ENCODE peak calls at places on chromosomes 1 and 21, in six cellular contexts. R is IMR-90, H is A549, N is right lobe of liver, C is HCT116, L is heart left ventricle. O is an unnamed sample.
A peak's percentile ranks its signal among the peaks of the same experiment; 100 is the strongest.

GRCh38 chr1:12745126-12745991 is 641 bp upstream of the CFAP107 start:
- ATAC-seq in R (no peak), H (no peak), N (no peak), C (no peak), L (no peak), O (no peak)

GRCh38 chr1:166084613-166085012 is 82.2 kb downstream of the FAM78B start:
- ATAC-seq in R (no peak), H (no peak), N (no peak), C (no peak), L (no peak), O (no peak)

GRCh38 chr1:231682761-231683160 is 56.2 kb downstream of the DISC1 start:
- ATAC-seq in R (no peak), H (no peak), N (no peak), C (no peak), L (no peak), O (no peak)

GRCh38 chr1:154344977-154345837 is 19.9 kb downstream of the ATP8B2 start:
- ATAC-seq in R (peak; percentile 52), H (no peak), N (no peak), C (peak; percentile 85), L (no peak), O (no peak)

GRCh38 chr1:182616130-182617074 is 12.2 kb upstream of the RGS16 start:
- ATAC-seq in R (no peak), H (peak; percentile 3), N (peak; percentile 76), C (peak; percentile 79), L (peak; percentile 53), O (peak; percentile 57)

GRCh38 chr1:19432943-19433609 is 52.3 kb downstream of the CAPZB start:
- ATAC-seq in R (peak; percentile 5), H (no peak), N (no peak), C (no peak), L (no peak), O (peak; percentile 20)

GRCh38 chr21:37380349-37381323 is 14.1 kb downstream of the DYRK1A start:
- ATAC-seq in R (no peak), H (peak; percentile 54), N (peak; percentile 71), C (no peak), L (peak; percentile 61), O (no peak)

GRCh38 chr1:44059956-44060355 is 28.7 kb upstream of the SLC6A9 start:
- ATAC-seq in R (peak; percentile 37), H (no peak), N (no peak), C (no peak), L (no peak), O (peak; percentile 54)

GRCh38 chr21:17585875-17586450 is 26.7 kb downstream of the BTG3 start:
- ATAC-seq in R (peak; percentile 76), H (no peak), N (peak; percentile 76), C (peak; percentile 63), L (no peak), O (no peak)

GRCh38 chr1:62307516-62308492 is 11.4 kb downstream of the KANK4 start:
- ATAC-seq in R (no peak), H (no peak), N (no peak), C (no peak), L (no peak), O (no peak)

GRCh38 chr1:221543529-221544120 is 198.3 kb downstream of the DUSP10 start:
- ATAC-seq in R (peak; percentile 60), H (no peak), N (peak; percentile 90), C (no peak), L (peak; percentile 13), O (no peak)

GRCh38 chr21:31337991-31338891 is 5.8 kb downstream of the TIAM1 start:
- ATAC-seq in R (no peak), H (no peak), N (no peak), C (no peak), L (no peak), O (no peak)

GRCh38 chr1:59072017-59072947 is 224.6 kb upstream of the FGGY start:
- ATAC-seq in R (no peak), H (no peak), N (no peak), C (no peak), L (peak; percentile 46), O (no peak)

GRCh38 chr21:41565550-41565949 is 57.6 kb upstream of the TMPRSS2 start:
- ATAC-seq in R (no peak), H (no peak), N (no peak), C (no peak), L (no peak), O (no peak)

GRCh38 chr1:55353709-55354620 is 138.8 kb upstream of the USP24 start:
- ATAC-seq in R (no peak), H (no peak), N (no peak), C (no peak), L (no peak), O (peak; percentile 41)

GRCh38 chr1:232982238-232982944 is 32.0 kb downstream of the NTPCR start:
- ATAC-seq in R (peak; percentile 11), H (peak; percentile 45), N (no peak), C (peak; percentile 33), L (no peak), O (no peak)

GRCh38 chr21:26307640-26308039 is 137.1 kb upstream of the APP start:
- ATAC-seq in R (no peak), H (no peak), N (no peak), C (no peak), L (no peak), O (no peak)

GRCh38 chr1:38489844-38490270 is 369.7 kb downstream of the RRAGC start:
- ATAC-seq in R (no peak), H (no peak), N (no peak), C (peak; percentile 99), L (no peak), O (no peak)

GRCh38 chr1:234608720-234609527 is 1.1 kb downstream of the IRF2BP2 start:
- ATAC-seq in R (no peak), H (no peak), N (no peak), C (no peak), L (no peak), O (no peak)

GRCh38 chr1:227869281-227869842 is 53.9 kb downstream of the PRSS38 start:
- ATAC-seq in R (no peak), H (no peak), N (no peak), C (no peak), L (no peak), O (no peak)

GRCh38 chr1:156796340-156797097 is 20.1 kb downstream of the SH2D2A start:
- ATAC-seq in R (no peak), H (peak; percentile 35), N (peak; percentile 28), C (no peak), L (no peak), O (no peak)

GRCh38 chr1:156797212-156797871 is 19.3 kb downstream of the SH2D2A start:
- ATAC-seq in R (peak; percentile 69), H (peak; percentile 89), N (peak; percentile 74), C (peak; percentile 84), L (no peak), O (no peak)

GRCh38 chr1:156795374-156795733 is 21.3 kb downstream of the SH2D2A start:
- ATAC-seq in R (no peak), H (no peak), N (no peak), C (no peak), L (no peak), O (no peak)

GRCh38 chr1:156795787-156796186 is 20.9 kb downstream of the SH2D2A start:
- ATAC-seq in R (no peak), H (no peak), N (peak; percentile 38), C (no peak), L (no peak), O (no peak)

DNA sequence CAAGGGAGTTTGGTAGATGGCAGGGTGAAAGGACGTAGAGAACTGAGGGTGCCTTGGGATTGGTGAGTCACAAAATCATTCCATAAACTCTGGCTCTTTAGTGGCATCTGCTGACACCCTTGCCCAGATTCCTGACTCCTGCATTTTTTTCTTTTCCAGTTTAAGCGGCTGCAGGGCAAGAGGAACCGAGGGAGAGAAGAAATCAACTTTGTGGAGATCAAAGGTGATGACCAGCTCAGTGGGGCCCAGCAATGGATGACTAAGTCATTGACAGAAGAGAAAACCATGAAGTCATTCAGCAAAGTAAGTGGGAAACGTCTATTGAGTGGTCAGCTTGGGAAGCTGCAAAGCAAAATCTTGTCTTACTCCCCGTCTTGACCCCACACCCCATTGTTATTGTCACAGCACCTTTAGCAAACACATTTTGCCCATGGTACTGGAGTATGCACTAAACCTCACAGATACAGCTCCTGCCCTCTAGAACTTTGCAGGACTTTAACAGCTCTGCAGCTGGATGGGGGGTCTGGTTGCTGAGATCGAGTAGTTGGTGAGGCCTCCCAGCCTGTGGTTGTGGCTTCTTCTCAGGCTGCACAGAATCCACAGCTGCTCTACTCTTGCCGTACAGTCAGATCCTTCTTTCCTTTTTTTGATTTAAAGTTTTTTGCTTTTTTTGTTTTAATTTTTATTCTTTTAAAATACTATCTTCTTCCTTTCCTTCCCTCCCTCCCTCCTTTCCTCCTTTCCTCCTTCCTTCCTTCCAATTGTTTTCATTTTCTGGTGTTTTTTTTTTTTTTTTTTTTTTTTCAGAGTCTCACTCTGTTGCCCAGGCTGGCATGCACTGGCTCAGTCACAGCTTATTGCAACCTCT is 21.9 kb downstream of the SH2D2A start:
- ATAC-seq in R (no peak), H (no peak), N (no peak), C (no peak), L (no peak), O (no peak)
- TF ChIP-seq POLR2A in R (no peak), H (no peak), N (no peak), C (no peak), L (no peak), O (no peak)

DNA sequence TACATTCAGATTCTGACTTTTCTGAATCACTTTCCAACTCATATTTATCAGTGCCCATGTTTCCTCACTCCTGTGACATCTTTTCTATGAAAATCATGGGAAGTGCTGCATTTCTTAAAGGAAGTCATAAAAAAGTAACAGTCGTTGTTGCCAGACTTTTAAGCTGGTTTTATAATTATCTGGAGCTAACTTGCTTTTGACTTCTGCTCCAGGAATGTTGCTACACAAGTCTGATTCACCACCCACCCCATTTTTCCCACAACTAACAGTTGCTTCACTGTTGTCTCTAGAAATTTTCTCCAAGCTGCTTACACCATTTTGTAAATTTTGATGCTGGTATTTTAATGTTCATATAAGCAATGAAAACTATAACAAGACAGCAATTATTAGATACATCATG is 12.2 kb downstream of the FCRLB start:
- ATAC-seq in R (peak; percentile 82), H (no peak), N (no peak), C (no peak), L (no peak), O (no peak)
- H3K4me1 ChIP-seq in R (peaks cover 7% of the 10 kb centered on the region), H (peaks cover 30% of the 10 kb centered on the region), N (no peaks in the 10 kb centered on the region), C (peaks cover 71% of the 10 kb centered on the region), L (no peaks in the 10 kb centered on the region), O (no peaks in the 10 kb centered on the region)

DNA sequence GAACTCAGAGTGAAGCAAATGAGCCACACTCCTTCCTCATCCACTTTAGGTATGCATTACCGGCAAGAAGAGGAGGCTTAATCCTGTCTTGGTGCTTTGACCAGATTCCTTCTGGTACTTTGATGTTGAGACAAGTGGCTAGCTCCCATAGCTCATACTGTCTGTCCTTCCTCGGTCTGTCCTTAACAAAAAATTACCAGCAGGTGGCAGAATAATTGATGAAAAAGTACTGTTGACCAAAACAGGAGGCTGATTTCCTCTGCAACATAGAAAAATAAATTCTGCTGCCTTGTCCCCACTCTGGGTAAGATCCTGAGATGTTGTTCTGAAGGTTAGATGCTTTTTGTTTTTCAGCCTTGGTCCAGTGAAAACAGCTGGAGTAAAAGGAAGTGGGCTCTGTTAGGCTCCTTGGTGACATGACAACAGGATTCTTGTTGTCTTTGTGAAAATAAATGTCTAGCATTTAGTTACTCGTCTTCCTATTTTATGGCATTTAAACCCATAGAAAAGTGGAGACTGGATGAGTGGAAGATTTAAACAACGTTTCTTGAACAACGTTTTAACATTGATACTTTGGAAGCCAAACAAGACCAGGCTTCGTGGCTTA is 11.2 kb upstream of the HJV start:
- ATAC-seq in R (no peak), H (peak; percentile 20), N (peak; percentile 62), C (peak; percentile 10), L (no peak), O (no peak)
- H3K4me3 ChIP-seq in R (no peak overlapping the region), H (no peak overlapping the region), N (no peak overlapping the region), C (no peak overlapping the region), L (no peak overlapping the region), O (no peak overlapping the region)

GRCh38 chr1:207868769-207869721 is 41.9 kb downstream of the CD34 start:
- ATAC-seq in R (peak; percentile 92), H (peak; percentile 81), N (peak; percentile 88), C (peak; percentile 85), L (peak; percentile 69), O (peak; percentile 68)
- TF ChIP-seq POLR2A in R (no peak), H (peak; percentile 15), N (peak; percentile 69), C (peak; percentile 32), L (peak; percentile 56), O (peak; percentile 84)